ENCODE peak calls at places on chromosomes 6 and 20, in ten cellular contexts. M is BJ, Z is body of pancreas, A is AG10803, P is A549, F is heart left ventricle, H is tibial artery, T is brain microvascular endothelial cell, E is esophagus squamous epithelium, G is upper lobe of right lung. C is an unnamed sample.

GRCh38 chr6:28880894-28881780 is 42.6 kb downstream of the TRIM27 start:
- DNase-seq in H (peak), G (no peak), A (peak), T (peak), E (no peak), Z (peak), F (peak), P (no peak), M (no peak), C (peak)

GRCh38 chr6:47595785-47596184 is 102.6 kb upstream of the ADGRF4 start:
- DNase-seq in T (no peak), E (no peak), Z (no peak), G (no peak), P (no peak), A (no peak), M (no peak), F (no peak), H (no peak), C (no peak)

GRCh38 chr6:7108196-7108963 is 619 bp downstream of the RREB1 start:
- DNase-seq in A (peak), E (no peak), Z (peak), F (peak), M (no peak), T (peak), H (peak), G (peak), P (peak), C (peak)

GRCh38 chr6:7087491-7087979 is 20.2 kb upstream of the RREB1 start:
- DNase-seq in F (no peak), H (no peak), Z (no peak), T (no peak), E (no peak), M (no peak), P (no peak), G (no peak), A (no peak), C (no peak)

GRCh38 chr6:158863646-158864045 is 44.5 kb upstream of the EZR start:
- DNase-seq in A (peak), T (peak), F (no peak), P (no peak), Z (no peak), H (no peak), M (peak), E (no peak), G (no peak), C (no peak)

GRCh38 chr6:10564975-10565374 is 43.8 kb downstream of the GCNT2 start:
- DNase-seq in M (no peak), P (no peak), A (no peak), F (no peak), T (no peak), E (no peak), Z (no peak), G (no peak), H (no peak), C (no peak)

GRCh38 chr20:62962221-62962879 is 9.8 kb downstream of the SLC17A9 start:
- DNase-seq in G (no peak), F (no peak), E (no peak), T (no peak), P (no peak), H (no peak), A (no peak), M (no peak), Z (no peak), C (no peak)

GRCh38 chr20:44212792-44213191 is 2.2 kb upstream of the OSER1 start:
- DNase-seq in G (no peak), M (no peak), H (no peak), Z (no peak), P (no peak), F (no peak), A (no peak), T (no peak), E (no peak), C (peak)

GRCh38 chr20:37911838-37912273 is 8.9 kb downstream of the VSTM2L start:
- DNase-seq in A (peak), T (no peak), G (no peak), E (no peak), H (no peak), F (peak), P (no peak), Z (no peak), M (no peak), C (peak)

GRCh38 chr6:35152067-35152707 is 11.0 kb upstream of the TCP11 start:
- DNase-seq in P (no peak), M (no peak), H (no peak), F (no peak), G (no peak), Z (no peak), A (no peak), T (no peak), E (no peak), C (no peak)

DNA sequence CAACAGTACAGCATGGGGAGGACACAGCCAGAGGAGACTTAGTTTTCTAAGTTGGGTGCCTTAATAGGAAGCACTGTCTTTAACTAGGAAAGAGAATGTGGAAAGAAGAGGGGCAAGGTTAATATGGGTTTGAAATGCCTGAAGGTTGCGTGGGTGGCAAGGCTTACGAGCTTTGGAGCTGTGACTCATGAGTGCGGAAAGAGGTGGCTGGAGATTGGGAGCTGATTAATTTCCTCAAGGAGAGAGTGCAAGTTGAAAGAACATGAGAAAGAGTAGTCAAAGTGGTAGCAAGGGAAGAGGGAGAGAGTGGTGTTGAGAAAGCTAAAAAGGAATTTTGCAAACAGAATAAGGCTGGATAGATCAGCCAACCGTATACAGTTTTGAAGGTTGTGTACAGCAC is 315.1 kb upstream of the PRND start:
- DNase-seq in F (no peak), H (no peak), A (peak), Z (no peak), T (peak), P (no peak), M (peak), G (no peak), E (no peak), C (peak)
- H3K4me3 ChIP-seq in F (no peak), H (no peak), A (no peak), Z (no peak), T (no peak), P (no peak), M (no peak), G (no peak), E (no peak), C (no peak)

DNA sequence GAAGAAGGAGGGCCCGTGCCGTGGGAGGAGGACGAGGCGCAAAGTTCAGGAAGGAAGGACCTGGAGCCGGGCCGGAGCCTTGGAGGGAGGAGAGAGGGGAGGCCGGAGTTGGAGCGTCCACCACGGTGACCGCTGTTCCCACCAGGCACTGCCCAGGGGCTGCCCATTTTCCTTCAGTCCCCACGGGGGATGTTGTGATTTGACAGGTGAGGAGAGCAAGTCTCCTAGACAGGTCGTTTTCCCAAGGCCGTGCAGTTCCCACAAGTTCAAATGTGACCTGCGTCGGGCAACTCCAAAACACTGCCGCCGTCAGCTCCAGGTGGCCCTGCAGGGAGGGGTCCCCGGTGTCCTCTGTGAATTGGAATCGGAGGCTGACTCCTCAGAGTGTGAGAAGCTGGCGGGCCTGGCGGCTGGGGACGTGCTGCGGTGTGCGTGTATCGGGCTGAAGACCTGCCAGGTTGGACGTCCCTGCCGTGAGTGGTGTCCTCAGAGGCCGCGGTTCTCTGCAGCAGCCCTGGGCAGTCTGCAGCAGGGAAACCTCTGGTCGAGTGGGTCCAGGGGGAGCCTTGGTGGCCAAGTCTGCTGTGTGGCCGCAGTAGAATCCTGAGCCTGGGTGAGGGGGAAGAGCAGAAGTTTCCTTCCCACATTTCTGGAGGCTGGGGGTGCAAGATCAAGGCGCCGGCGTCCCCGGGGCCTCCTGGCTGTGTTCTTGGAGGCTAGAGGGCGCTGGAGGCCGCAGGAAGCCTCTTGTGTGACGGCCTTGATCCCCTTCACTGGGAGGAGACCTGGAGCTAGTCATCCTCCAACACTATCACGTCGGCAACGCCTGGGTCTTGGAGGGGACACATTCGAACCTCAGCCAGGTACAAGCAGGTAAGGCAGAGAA is 115.0 kb upstream of the FRMD1 start:
- DNase-seq in P (no peak), M (no peak), Z (no peak), T (no peak), A (no peak), G (peak), F (no peak), H (peak), E (no peak), C (no peak)
- TF ChIP-seq CTCF in P (peak), M (no peak), Z (no peak), T (no peak), A (no peak), G (no peak), F (no peak), H (no peak), E (no peak), C (no peak)

GRCh38 chr6:44569131-44569530 is 181.6 kb downstream of the CDC5L start:
- DNase-seq in M (no peak), T (no peak), H (no peak), A (no peak), F (no peak), Z (no peak), E (no peak), P (no peak), G (no peak), C (no peak)

GRCh38 chr6:44572346-44572745 is 184.8 kb downstream of the CDC5L start:
- DNase-seq in F (no peak), G (no peak), P (no peak), Z (no peak), H (no peak), E (no peak), M (no peak), T (no peak), A (peak), C (no peak)

GRCh38 chr6:44571510-44571909 is 184.0 kb downstream of the CDC5L start:
- DNase-seq in G (no peak), P (no peak), H (no peak), F (no peak), T (no peak), Z (no peak), M (no peak), A (no peak), E (no peak), C (no peak)

GRCh38 chr6:44567406-44567805 is 179.9 kb downstream of the CDC5L start:
- DNase-seq in H (no peak), Z (no peak), T (no peak), A (no peak), G (no peak), F (no peak), M (no peak), P (no peak), E (no peak), C (peak)

DNA sequence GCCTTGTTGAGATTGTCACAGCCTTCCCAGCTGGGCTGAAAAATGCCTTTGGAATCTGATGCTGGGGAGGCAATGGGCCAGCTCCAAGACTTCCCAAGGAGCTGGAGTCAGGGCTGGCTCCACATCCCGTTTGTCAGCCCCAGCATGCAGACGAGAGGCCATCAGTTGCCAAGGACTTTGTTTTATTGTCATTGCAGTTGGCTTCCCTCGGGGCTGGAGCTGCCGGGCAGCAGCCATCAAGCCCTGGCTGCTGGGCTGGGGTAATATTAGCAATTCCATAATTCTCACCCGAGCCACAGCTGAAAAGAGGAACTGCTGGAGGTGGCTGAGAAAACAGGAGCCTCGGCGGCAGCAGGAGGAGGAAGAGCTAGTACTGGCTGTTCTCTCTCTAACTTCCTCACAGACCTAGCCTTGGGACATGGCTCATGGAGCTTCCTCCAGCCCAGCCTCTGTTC is 182.5 kb downstream of the CDC5L start:
- DNase-seq in E (no peak), Z (no peak), P (no peak), H (peak), G (peak), M (no peak), T (no peak), F (peak), A (peak), C (peak)
- H3K4me3 ChIP-seq in E (no peak), Z (no peak), P (no peak), H (no peak), G (no peak), M (no peak), T (no peak), F (no peak), A (peak), C (no peak)

GRCh38 chr6:128697392-128697689 is 176.9 kb upstream of the PTPRK start:
- DNase-seq in M (no peak), G (no peak), Z (no peak), H (no peak), A (no peak), E (no peak), F (no peak), T (no peak), P (no peak), C (no peak)
- TF ChIP-seq CTCF in M (no peak), G (no peak), Z (no peak), H (no peak), A (no peak), E (no peak), F (no peak), T (no peak), P (no peak), C (no peak)

DNA sequence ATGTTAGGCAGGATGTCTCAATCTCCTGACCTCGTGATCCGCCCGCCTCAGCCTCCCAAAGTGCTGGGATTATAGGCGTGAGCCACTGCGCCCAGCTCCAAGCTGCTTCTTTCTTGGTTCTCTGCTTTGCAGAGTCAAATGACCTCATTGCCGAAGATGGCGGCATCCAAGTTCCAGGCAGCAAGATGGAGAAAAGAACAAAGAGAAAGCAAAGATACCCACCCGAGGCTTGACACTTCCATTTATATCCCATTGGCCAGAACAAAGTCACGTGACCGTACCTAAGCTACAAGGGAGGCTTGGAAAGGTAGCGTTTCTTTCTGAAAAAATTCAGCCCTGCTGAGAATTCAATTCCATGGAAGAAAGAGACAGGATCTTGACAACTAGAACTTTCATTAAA is 183.4 kb upstream of the SALL4 start:
- DNase-seq in A (no peak), Z (no peak), M (no peak), H (no peak), T (no peak), P (no peak), F (no peak), G (no peak), E (no peak), C (no peak)
- H3K4me3 ChIP-seq in A (no peak), Z (no peak), M (no peak), H (no peak), T (no peak), P (no peak), F (no peak), G (no peak), E (no peak), C (no peak)

DNA sequence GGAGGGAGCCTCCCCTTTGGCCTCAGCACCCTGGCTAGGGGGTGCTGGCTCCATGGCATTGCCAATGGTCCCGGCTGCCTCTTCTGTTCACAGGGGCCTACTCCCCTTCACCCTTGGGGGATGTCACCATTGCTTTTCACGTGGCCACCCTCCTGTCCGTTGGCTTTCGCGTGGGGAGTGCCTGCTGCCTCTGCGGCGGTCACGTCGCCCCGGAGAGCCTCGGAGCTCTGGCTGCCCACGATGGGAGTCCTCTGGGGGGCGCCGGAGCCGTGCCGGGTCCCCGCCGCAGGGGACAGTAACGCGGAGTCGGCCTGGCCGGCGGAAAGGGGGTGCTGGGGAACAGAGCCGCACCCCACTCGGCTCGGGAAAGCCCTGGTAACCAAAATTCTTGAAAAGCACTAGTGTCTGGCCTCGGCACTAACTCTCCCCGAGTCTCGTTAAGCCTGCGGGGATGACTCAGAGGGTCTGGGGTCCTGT is 661 bp upstream of the HEBP2 start:
- DNase-seq in P (peak), A (no peak), H (peak), G (peak), F (peak), E (no peak), Z (peak), T (no peak), M (no peak), C (peak)
- TF ChIP-seq CTCF in P (no peak), A (peak), H (no peak), G (peak), F (peak), E (no peak), Z (no peak), T (peak), M (peak), C (no peak)

GRCh38 chr6:139977887-139978332 is 603.5 kb upstream of the CITED2 start:
- DNase-seq in G (no peak), E (no peak), F (no peak), A (peak), H (peak), M (peak), P (no peak), Z (peak), T (peak), C (peak)

GRCh38 chr6:139979021-139979721 is 604.7 kb upstream of the CITED2 start:
- DNase-seq in G (no peak), P (no peak), Z (no peak), T (no peak), H (no peak), A (no peak), M (no peak), E (no peak), F (peak), C (no peak)

GRCh38 chr6:139972116-139972515 is 597.7 kb upstream of the CITED2 start:
- DNase-seq in H (no peak), G (no peak), F (no peak), A (no peak), M (no peak), Z (no peak), T (no peak), E (no peak), P (no peak), C (no peak)

GRCh38 chr6:139970591-139970991 is 596.1 kb upstream of the CITED2 start:
- DNase-seq in E (no peak), M (no peak), H (no peak), P (no peak), Z (no peak), G (no peak), T (no peak), F (no peak), A (peak), C (peak)

DNA sequence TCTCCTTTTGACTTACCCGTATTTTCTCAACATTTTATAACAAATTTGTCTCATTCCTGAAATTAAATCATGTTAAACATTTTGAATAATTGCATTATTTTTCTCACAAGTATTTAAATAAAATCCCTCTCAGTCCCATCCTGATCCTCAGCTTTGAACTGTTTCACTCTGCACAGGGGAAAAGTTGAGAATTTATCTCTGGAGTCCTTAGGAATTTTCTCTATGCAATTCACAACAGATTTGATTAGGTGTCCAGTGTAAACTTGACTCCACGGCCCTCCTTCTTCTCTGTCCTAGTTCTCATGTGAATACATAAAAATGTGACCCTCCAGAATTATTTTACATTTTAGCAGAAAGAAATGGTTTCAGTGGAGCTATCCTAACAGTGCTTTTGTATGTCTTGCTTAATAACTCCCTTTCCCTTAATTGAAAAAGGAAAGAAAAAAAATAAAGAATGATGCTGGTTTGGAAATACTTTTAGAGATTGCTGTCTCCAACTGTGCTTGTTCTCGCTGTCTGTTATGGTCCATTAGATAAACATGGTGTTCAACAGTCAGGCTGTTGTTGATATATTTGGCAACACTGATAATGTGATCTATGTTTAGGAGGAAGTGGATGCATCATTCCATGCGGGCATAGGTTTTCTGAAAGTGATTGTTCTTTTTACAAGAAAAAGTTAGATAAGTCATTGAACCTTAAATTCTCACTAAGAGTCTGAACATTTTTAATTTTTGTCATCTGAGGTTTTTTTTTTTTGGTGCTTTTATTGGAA is 599.3 kb upstream of the CITED2 start:
- DNase-seq in A (peak), Z (no peak), M (peak), F (no peak), P (no peak), T (peak), G (no peak), H (no peak), E (no peak), C (peak)
- H3K4me3 ChIP-seq in A (no peak), Z (no peak), M (no peak), F (no peak), P (no peak), T (no peak), G (no peak), H (no peak), E (no peak), C (no peak)

DNA sequence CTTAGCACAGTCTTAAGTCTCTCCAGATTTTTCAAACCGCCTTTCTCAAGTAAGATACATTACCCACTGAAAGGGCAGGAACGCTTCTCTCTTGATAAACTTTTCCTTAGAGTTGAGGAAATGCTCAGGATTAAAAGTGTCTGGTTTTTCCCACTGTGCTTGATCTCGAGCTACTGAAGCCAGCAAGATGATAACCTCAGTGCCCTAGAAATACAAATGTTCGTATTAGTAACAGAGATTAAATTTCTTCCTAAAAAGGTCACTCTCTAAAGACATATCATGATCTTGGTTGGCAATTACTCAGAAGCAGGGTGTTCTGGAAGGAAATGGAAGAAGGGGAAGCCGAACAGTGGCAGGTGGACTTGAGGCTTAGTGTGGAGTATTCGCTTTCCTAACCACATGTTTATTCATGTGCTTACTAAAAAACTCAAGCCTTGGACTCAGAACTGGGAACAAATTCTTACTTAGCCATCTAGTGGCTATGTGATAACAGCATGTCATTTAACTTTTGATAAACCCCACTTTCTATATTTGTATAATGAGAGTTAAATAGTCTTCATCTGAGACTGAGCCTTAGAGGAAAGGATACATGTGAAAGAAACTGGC is 20.1 kb downstream of the C6orf141 start:
- DNase-seq in A (no peak), E (no peak), H (no peak), Z (no peak), F (no peak), T (no peak), P (no peak), G (no peak), M (no peak), C (peak)
- TF ChIP-seq CTCF in A (peak), E (no peak), H (no peak), Z (no peak), F (no peak), T (no peak), P (peak), G (peak), M (peak), C (peak)